ENCODE peak calls at places on chromosomes 13 and 19, in six cellular contexts. X is GM12865, M is GM12878, B is uterus, V is sigmoid colon, P is DND-41. K is an unnamed sample.

GRCh38 chr13:48094404-48094780 is 512 bp downstream of the MED4 start:
- DNase-seq in X (peak; percentile 8), M (no peak), B (no peak), V (no peak), P (no peak), K (no peak)

GRCh38 chr13:41751277-41751676 is 209.6 kb downstream of the VWA8 start:
- DNase-seq in X (no peak), M (no peak), B (peak; percentile 59), V (no peak), P (no peak), K (peak; percentile 5)

GRCh38 chr19:30225615-30226463 is 146.3 kb upstream of the ZNF536 start:
- DNase-seq in X (no peak), M (no peak), B (no peak), V (peak; percentile 44), P (no peak), K (no peak)

GRCh38 chr13:48415516-48415915 is 2.6 kb upstream of the LPAR6 start:
- DNase-seq in X (no peak), M (no peak), B (no peak), V (no peak), P (no peak), K (no peak)

GRCh38 chr13:114078501-114079451 is 53.6 kb downstream of the RASA3 start:
- DNase-seq in X (no peak), M (no peak), B (peak; percentile 61), V (peak; percentile 71), P (no peak), K (peak; percentile 43)

GRCh38 chr13:98454389-98454881 is 122.5 kb downstream of the STK24 start:
- DNase-seq in X (no peak), M (no peak), B (no peak), V (no peak), P (no peak), K (peak; percentile 86)

GRCh38 chr19:33283578-33283977 is 18.8 kb downstream of the CEBPA start:
- DNase-seq in X (no peak), M (no peak), B (no peak), V (no peak), P (no peak), K (no peak)

GRCh38 chr13:41621716-41622508 is 164.6 kb downstream of the RGCC start:
- DNase-seq in X (no peak), M (no peak), B (no peak), V (no peak), P (no peak), K (no peak)

GRCh38 chr19:38878575-38879399 is 712 bp upstream of the RINL start:
- DNase-seq in X (no peak), M (no peak), B (no peak), V (no peak), P (no peak), K (no peak)

GRCh38 chr19:10420444-10421239 is at the start of gene PDE4A:
- DNase-seq in X (peak; percentile 76), M (no peak), B (no peak), V (no peak), P (peak; percentile 73), K (no peak)

GRCh38 chr13:31274345-31274870 is 74.6 kb downstream of the B3GLCT start:
- DNase-seq in X (no peak), M (no peak), B (no peak), V (no peak), P (no peak), K (peak; percentile 56)

GRCh38 chr13:46575321-46575721 is 22.4 kb downstream of the LRCH1 start:
- DNase-seq in X (peak; percentile 72), M (peak; percentile 58), B (no peak), V (no peak), P (peak; percentile 30), K (no peak)

GRCh38 chr19:14056741-14057356 is 5.0 kb downstream of the PALM3 start:
- DNase-seq in X (no peak), M (no peak), B (no peak), V (no peak), P (no peak), K (no peak)
- TF ChIP-seq CTCF in X (no peak), M (no peak), B (no peak), V (no peak), P (no peak), K (no peak)

GRCh38 chr13:52155177-52155576 is 4.2 kb downstream of the NEK3 start:
- DNase-seq in X (no peak), M (no peak), B (no peak), V (no peak), P (no peak), K (no peak)
- H3K4me3 ChIP-seq in X (no peak overlapping the region), M (no peak overlapping the region), B (no peak overlapping the region), V (no peak overlapping the region), P (no peak overlapping the region), K (no peak overlapping the region)

DNA sequence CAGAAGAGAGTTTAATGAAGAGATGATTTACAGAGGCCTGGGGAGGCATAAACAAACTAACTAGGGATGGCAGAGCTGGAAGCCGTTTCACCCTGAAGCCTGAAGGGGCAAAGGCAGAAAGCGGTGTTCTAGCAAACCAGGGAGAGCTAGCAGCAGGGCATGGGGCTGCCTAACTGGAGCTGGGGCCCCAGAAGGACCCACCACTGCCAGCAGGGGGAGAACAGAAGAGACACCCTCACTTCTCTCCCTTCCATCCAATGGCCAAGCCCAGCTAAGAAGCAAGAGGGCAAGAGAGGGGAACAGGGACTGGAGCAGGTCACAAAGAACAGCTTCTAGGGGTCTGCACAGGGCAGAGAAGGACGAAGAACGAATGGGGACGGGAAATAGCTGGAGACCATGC is 195.5 kb downstream of the KATNAL1 start:
- DNase-seq in X (peak; percentile 39), M (no peak), B (no peak), V (no peak), P (peak; percentile 50), K (no peak)
- TF ChIP-seq CTCF in X (peak; percentile 39), M (peak; percentile 43), B (no peak), V (no peak), P (peak; percentile 53), K (peak; percentile 33)

DNA sequence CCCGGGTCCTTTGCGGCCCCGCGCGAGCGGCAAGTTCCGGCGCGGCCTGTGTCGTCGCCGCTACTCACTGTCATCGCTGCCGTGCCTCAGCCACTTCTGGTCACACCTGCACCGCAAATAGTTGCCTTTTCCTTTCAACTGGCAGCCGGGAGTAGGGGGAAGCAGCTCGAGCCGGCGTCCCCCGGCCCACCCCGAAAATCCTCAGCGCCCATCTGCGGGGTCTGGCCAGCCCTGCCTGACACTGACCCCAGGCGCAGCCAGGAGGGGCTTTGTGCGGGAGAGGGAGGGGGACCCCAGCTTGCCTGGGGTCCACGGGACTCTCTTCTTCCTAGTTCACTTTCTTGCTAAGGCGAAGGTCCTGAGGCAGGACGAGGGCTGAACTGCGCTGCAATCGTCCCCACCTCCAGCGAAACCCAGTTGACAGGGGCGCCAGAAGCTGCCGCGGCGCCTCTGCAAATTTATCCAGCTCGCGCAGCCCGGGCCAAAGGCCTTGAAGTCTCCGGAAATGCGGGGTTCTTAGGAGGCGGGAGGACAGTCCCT is 1.7 kb downstream of the PDX1 start:
- DNase-seq in X (no peak), M (no peak), B (no peak), V (no peak), P (peak; percentile 44), K (no peak)
- H3K4me3 ChIP-seq in X (peak overlapping the region; percentile 3), M (no peak overlapping the region), B (no peak overlapping the region), V (peak overlapping the region; percentile 4), P (peak overlapping the region; percentile 53), K (peak overlapping the region; percentile 16)

GRCh38 chr13:94972262-94972661 is 259.9 kb upstream of the SOX21 start:
- DNase-seq in X (no peak), M (no peak), B (no peak), V (no peak), P (no peak), K (no peak)

GRCh38 chr13:94966380-94966779 is 254.0 kb upstream of the SOX21 start:
- DNase-seq in X (no peak), M (no peak), B (no peak), V (no peak), P (no peak), K (no peak)

GRCh38 chr13:94967183-94968039 is 255.1 kb upstream of the SOX21 start:
- DNase-seq in X (peak; percentile 5), M (no peak), B (no peak), V (no peak), P (no peak), K (no peak)

GRCh38 chr13:94968757-94969086 is 256.4 kb upstream of the SOX21 start:
- DNase-seq in X (no peak), M (no peak), B (no peak), V (no peak), P (no peak), K (no peak)

DNA sequence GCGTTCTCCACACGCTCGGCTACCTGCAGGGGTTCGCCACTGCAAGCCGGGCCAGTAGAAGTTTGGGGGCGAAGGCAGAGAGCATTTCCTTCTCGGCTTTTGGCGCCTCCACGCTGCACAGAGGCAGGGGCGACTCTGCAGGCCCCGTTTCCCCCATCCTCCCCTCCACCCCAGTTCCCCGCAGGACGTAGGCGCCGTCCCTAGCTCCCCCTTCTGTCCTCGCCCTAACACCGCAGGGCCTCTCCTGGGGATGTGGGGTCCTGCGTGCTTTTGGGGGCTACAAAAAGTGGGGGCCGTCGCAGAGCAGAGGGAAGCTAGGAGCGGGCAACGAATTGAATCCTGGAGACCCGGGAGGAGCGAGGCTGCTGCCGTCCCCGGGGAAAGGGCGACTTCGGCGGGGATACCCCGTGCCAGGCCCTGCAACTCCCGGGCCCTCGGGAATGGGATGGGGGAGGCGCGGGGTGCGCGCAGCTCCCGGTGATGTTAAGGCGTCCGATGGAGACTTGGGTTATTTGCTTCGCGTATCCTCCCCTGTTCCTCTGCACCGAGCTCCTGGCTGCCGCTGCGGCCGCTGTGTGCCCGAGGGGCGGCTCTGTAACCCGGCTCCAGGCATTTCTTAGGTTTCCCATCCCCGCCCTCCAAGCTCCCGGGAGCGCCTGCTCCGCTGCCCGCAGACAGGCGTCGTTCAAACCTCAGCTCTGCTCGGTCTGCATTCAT is 255.9 kb upstream of the SOX21 start:
- DNase-seq in X (no peak), M (no peak), B (no peak), V (no peak), P (no peak), K (no peak)
- TF ChIP-seq CTCF in X (no peak), M (no peak), B (no peak), V (no peak), P (no peak), K (peak; percentile 35)

GRCh38 chr19:7348587-7349230 is at the start of gene ARHGEF18:
- DNase-seq in X (peak; percentile 89), M (peak; percentile 59), B (no peak), V (peak; percentile 61), P (peak; percentile 94), K (no peak)
- H3K4me3 ChIP-seq in X (peak within 1 kb of the TSS; percentile 71), M (peak within 1 kb of the TSS; percentile 43), B (no peak within 1 kb of the TSS), V (no peak within 1 kb of the TSS), P (peak within 1 kb of the TSS; percentile 54), K (no peak within 1 kb of the TSS)

GRCh38 chr19:47357788-47358680 is 8.9 kb downstream of the DHX34 start:
- DNase-seq in X (peak; percentile 26), M (no peak), B (no peak), V (no peak), P (peak; percentile 25), K (no peak)
- TF ChIP-seq CTCF in X (no peak), M (peak; percentile 24), B (no peak), V (no peak), P (peak; percentile 48), K (peak; percentile 32)

K was measured in astrocyte of the cerebellum.